ENCODE peak calls at places on chromosome 9, in nine cellular contexts. One of them, this sample, is unnamed.
A peak's percentile ranks its signal among the peaks of the same experiment; 100 is the strongest.

GRCh38 chr9:134734270-134734669 is 92.7 kb downstream of the COL5A1 start:
- DNase-seq in brain microvascular endothelial cell: peak; percentile 21
- DNase-seq in neural crest cell: no peak
- DNase-seq in HFFc6: peak; percentile 27
- DNase-seq in NCI-H1436 treated with DMSO at 0.1 percent for 48 hours: no peak
- DNase-seq in lower leg skin: no peak
- DNase-seq in kidney tubule cell: no peak
- DNase-seq in AG09319: peak; percentile 59
- DNase-seq in EH: peak; percentile 79
- DNase-seq in this sample: peak; percentile 58

GRCh38 chr9:90539266-90539665 is 103.4 kb downstream of the DIRAS2 start:
- DNase-seq in AG09319: no peak
- DNase-seq in HFFc6: no peak
- DNase-seq in NCI-H1436 treated with DMSO at 0.1 percent for 48 hours: no peak
- DNase-seq in brain microvascular endothelial cell: no peak
- DNase-seq in kidney tubule cell: no peak
- DNase-seq in neural crest cell: no peak
- DNase-seq in EH: no peak
- DNase-seq in lower leg skin: no peak
- DNase-seq in this sample: no peak

GRCh38 chr9:130579738-130580463 is 524 bp downstream of the FUBP3 start:
- DNase-seq in HFFc6: no peak
- DNase-seq in neural crest cell: peak; percentile 3
- DNase-seq in AG09319: no peak
- DNase-seq in kidney tubule cell: peak; percentile 7
- DNase-seq in NCI-H1436 treated with DMSO at 0.1 percent for 48 hours: no peak
- DNase-seq in EH: no peak
- DNase-seq in lower leg skin: no peak
- DNase-seq in brain microvascular endothelial cell: no peak
- DNase-seq in this sample: no peak

GRCh38 chr9:136853596-136854112 is 1.5 kb downstream of the MAMDC4 start:
- DNase-seq in EH: no peak
- DNase-seq in NCI-H1436 treated with DMSO at 0.1 percent for 48 hours: no peak
- DNase-seq in brain microvascular endothelial cell: no peak
- DNase-seq in neural crest cell: no peak
- DNase-seq in HFFc6: no peak
- DNase-seq in kidney tubule cell: no peak
- DNase-seq in lower leg skin: no peak
- DNase-seq in AG09319: no peak
- DNase-seq in this sample: no peak

GRCh38 chr9:35518981-35519679 is 29.2 kb downstream of the RUSC2 start:
- DNase-seq in EH: peak; percentile 86
- DNase-seq in lower leg skin: no peak
- DNase-seq in neural crest cell: no peak
- DNase-seq in HFFc6: peak; percentile 22
- DNase-seq in NCI-H1436 treated with DMSO at 0.1 percent for 48 hours: no peak
- DNase-seq in kidney tubule cell: peak; percentile 87
- DNase-seq in AG09319: no peak
- DNase-seq in brain microvascular endothelial cell: peak; percentile 27
- DNase-seq in this sample: peak; percentile 62

GRCh38 chr9:135582541-135582940 is 21.0 kb downstream of the PAEP start:
- DNase-seq in AG09319: no peak
- DNase-seq in brain microvascular endothelial cell: no peak
- DNase-seq in kidney tubule cell: no peak
- DNase-seq in NCI-H1436 treated with DMSO at 0.1 percent for 48 hours: no peak
- DNase-seq in EH: no peak
- DNase-seq in neural crest cell: no peak
- DNase-seq in HFFc6: no peak
- DNase-seq in lower leg skin: peak; percentile 59
- DNase-seq in this sample: no peak

GRCh38 chr9:95023217-95024003 is 294.1 kb downstream of the FANCC start:
- DNase-seq in neural crest cell: no peak
- DNase-seq in lower leg skin: no peak
- DNase-seq in brain microvascular endothelial cell: peak; percentile 88
- DNase-seq in AG09319: no peak
- DNase-seq in HFFc6: peak; percentile 87
- DNase-seq in EH: peak; percentile 94
- DNase-seq in NCI-H1436 treated with DMSO at 0.1 percent for 48 hours: no peak
- DNase-seq in kidney tubule cell: peak; percentile 96
- DNase-seq in this sample: peak; percentile 63

GRCh38 chr9:26131891-26132290 is 453.6 kb upstream of the TUSC1 start:
- DNase-seq in neural crest cell: no peak
- DNase-seq in lower leg skin: no peak
- DNase-seq in kidney tubule cell: peak; percentile 11
- DNase-seq in AG09319: no peak
- DNase-seq in NCI-H1436 treated with DMSO at 0.1 percent for 48 hours: no peak
- DNase-seq in HFFc6: peak; percentile 25
- DNase-seq in EH: peak; percentile 54
- DNase-seq in brain microvascular endothelial cell: peak; percentile 30
- DNase-seq in this sample: peak; percentile 17

GRCh38 chr9:96342553-96343245 is 40.7 kb upstream of the HSD17B3 start:
- DNase-seq in kidney tubule cell: no peak
- DNase-seq in EH: no peak
- DNase-seq in HFFc6: no peak
- DNase-seq in brain microvascular endothelial cell: no peak
- DNase-seq in neural crest cell: no peak
- DNase-seq in AG09319: no peak
- DNase-seq in NCI-H1436 treated with DMSO at 0.1 percent for 48 hours: no peak
- DNase-seq in lower leg skin: peak; percentile 68
- DNase-seq in this sample: no peak

GRCh38 chr9:137711678-137712105 is 92.9 kb downstream of the EHMT1 start:
- DNase-seq in HFFc6: no peak
- DNase-seq in kidney tubule cell: no peak
- DNase-seq in neural crest cell: no peak
- DNase-seq in brain microvascular endothelial cell: no peak
- DNase-seq in lower leg skin: peak; percentile 77
- DNase-seq in NCI-H1436 treated with DMSO at 0.1 percent for 48 hours: no peak
- DNase-seq in EH: no peak
- DNase-seq in AG09319: no peak
- DNase-seq in this sample: no peak

GRCh38 chr9:129038109-129038852 is 1.9 kb downstream of the MIGA2 start:
- DNase-seq in AG09319: no peak
- DNase-seq in EH: no peak
- DNase-seq in kidney tubule cell: no peak
- DNase-seq in neural crest cell: no peak
- DNase-seq in HFFc6: no peak
- DNase-seq in lower leg skin: no peak
- DNase-seq in NCI-H1436 treated with DMSO at 0.1 percent for 48 hours: no peak
- DNase-seq in brain microvascular endothelial cell: no peak
- DNase-seq in this sample: no peak

GRCh38 chr9:93958875-93959682 is 3.9 kb upstream of the BARX1 start:
- DNase-seq in brain microvascular endothelial cell: no peak
- DNase-seq in HFFc6: no peak
- DNase-seq in AG09319: no peak
- DNase-seq in lower leg skin: no peak
- DNase-seq in kidney tubule cell: no peak
- DNase-seq in NCI-H1436 treated with DMSO at 0.1 percent for 48 hours: no peak
- DNase-seq in EH: peak; percentile 32
- DNase-seq in neural crest cell: no peak
- DNase-seq in this sample: no peak

GRCh38 chr9:131608469-131609115 is 63.3 kb downstream of the PRRT1B start:
- DNase-seq in neural crest cell: no peak
- DNase-seq in lower leg skin: no peak
- DNase-seq in kidney tubule cell: peak; percentile 90
- DNase-seq in brain microvascular endothelial cell: peak; percentile 83
- DNase-seq in EH: peak; percentile 94
- DNase-seq in HFFc6: peak; percentile 86
- DNase-seq in NCI-H1436 treated with DMSO at 0.1 percent for 48 hours: no peak
- DNase-seq in AG09319: peak; percentile 44
- DNase-seq in this sample: peak; percentile 75

GRCh38 chr9:112761912-112762651 is 11.5 kb downstream of the SNX30 start:
- DNase-seq in neural crest cell: no peak
- DNase-seq in EH: peak; percentile 35
- DNase-seq in lower leg skin: peak; percentile 49
- DNase-seq in AG09319: no peak
- DNase-seq in NCI-H1436 treated with DMSO at 0.1 percent for 48 hours: no peak
- DNase-seq in kidney tubule cell: no peak
- DNase-seq in HFFc6: peak; percentile 30
- DNase-seq in brain microvascular endothelial cell: no peak
- DNase-seq in this sample: no peak

GRCh38 chr9:72807765-72808445 is 144.9 kb downstream of the ALDH1A1 start:
- DNase-seq in neural crest cell: no peak
- DNase-seq in kidney tubule cell: peak; percentile 10
- DNase-seq in EH: no peak
- DNase-seq in NCI-H1436 treated with DMSO at 0.1 percent for 48 hours: no peak
- DNase-seq in HFFc6: no peak
- DNase-seq in AG09319: no peak
- DNase-seq in brain microvascular endothelial cell: no peak
- DNase-seq in lower leg skin: no peak
- DNase-seq in this sample: no peak

GRCh38 chr9:120780367-120780766 is 12.8 kb downstream of the FBXW2 start:
- DNase-seq in NCI-H1436 treated with DMSO at 0.1 percent for 48 hours: no peak
- DNase-seq in HFFc6: no peak
- DNase-seq in neural crest cell: no peak
- DNase-seq in AG09319: no peak
- DNase-seq in kidney tubule cell: no peak
- DNase-seq in brain microvascular endothelial cell: no peak
- DNase-seq in lower leg skin: no peak
- DNase-seq in EH: no peak
- DNase-seq in this sample: no peak

GRCh38 chr9:91697201-91697600 is 252.8 kb downstream of the ROR2 start:
- DNase-seq in lower leg skin: no peak
- DNase-seq in kidney tubule cell: no peak
- DNase-seq in AG09319: no peak
- DNase-seq in EH: no peak
- DNase-seq in NCI-H1436 treated with DMSO at 0.1 percent for 48 hours: no peak
- DNase-seq in brain microvascular endothelial cell: no peak
- DNase-seq in neural crest cell: no peak
- DNase-seq in HFFc6: no peak
- DNase-seq in this sample: no peak

GRCh38 chr9:89639367-89639795 is 34.6 kb downstream of the GADD45G start:
- DNase-seq in HFFc6: no peak
- DNase-seq in AG09319: no peak
- DNase-seq in kidney tubule cell: no peak
- DNase-seq in neural crest cell: no peak
- DNase-seq in EH: no peak
- DNase-seq in brain microvascular endothelial cell: no peak
- DNase-seq in NCI-H1436 treated with DMSO at 0.1 percent for 48 hours: no peak
- DNase-seq in lower leg skin: peak; percentile 90
- DNase-seq in this sample: no peak

GRCh38 chr9:117114768-117115167 is 300.1 kb downstream of the ASTN2 start:
- DNase-seq in AG09319: no peak
- DNase-seq in brain microvascular endothelial cell: no peak
- DNase-seq in neural crest cell: no peak
- DNase-seq in NCI-H1436 treated with DMSO at 0.1 percent for 48 hours: no peak
- DNase-seq in EH: peak; percentile 16
- DNase-seq in HFFc6: no peak
- DNase-seq in kidney tubule cell: no peak
- DNase-seq in lower leg skin: no peak
- DNase-seq in this sample: no peak

GRCh38 chr9:69120380-69121154 is 53.5 kb upstream of the TJP2 start:
- DNase-seq in kidney tubule cell: peak; percentile 95
- DNase-seq in lower leg skin: peak; percentile 93
- DNase-seq in HFFc6: no peak
- DNase-seq in AG09319: no peak
- DNase-seq in neural crest cell: no peak
- DNase-seq in brain microvascular endothelial cell: no peak
- DNase-seq in EH: no peak
- DNase-seq in NCI-H1436 treated with DMSO at 0.1 percent for 48 hours: no peak
- DNase-seq in this sample: no peak

GRCh38 chr9:128072144-128073021 is 4.4 kb downstream of the SLC25A25 start:
- DNase-seq in brain microvascular endothelial cell: peak; percentile 43
- DNase-seq in neural crest cell: no peak
- DNase-seq in kidney tubule cell: peak; percentile 42
- DNase-seq in lower leg skin: peak; percentile 97
- DNase-seq in HFFc6: peak; percentile 65
- DNase-seq in NCI-H1436 treated with DMSO at 0.1 percent for 48 hours: peak; percentile 25
- DNase-seq in EH: peak; percentile 95
- DNase-seq in AG09319: peak; percentile 54
- DNase-seq in this sample: peak; percentile 65

GRCh38 chr9:136614372-136614922 is 48.3 kb upstream of the EGFL7 start:
- DNase-seq in lower leg skin: no peak
- DNase-seq in NCI-H1436 treated with DMSO at 0.1 percent for 48 hours: no peak
- DNase-seq in AG09319: peak; percentile 32
- DNase-seq in neural crest cell: no peak
- DNase-seq in EH: peak; percentile 89
- DNase-seq in HFFc6: peak; percentile 47
- DNase-seq in brain microvascular endothelial cell: peak; percentile 52
- DNase-seq in kidney tubule cell: no peak
- DNase-seq in this sample: peak; percentile 97

GRCh38 chr9:15936316-15936869 is 383.6 kb downstream of the CCDC171 start:
- DNase-seq in AG09319: peak; percentile 14
- DNase-seq in lower leg skin: no peak
- DNase-seq in kidney tubule cell: no peak
- DNase-seq in EH: peak; percentile 88
- DNase-seq in neural crest cell: no peak
- DNase-seq in HFFc6: peak; percentile 7
- DNase-seq in brain microvascular endothelial cell: peak; percentile 47
- DNase-seq in NCI-H1436 treated with DMSO at 0.1 percent for 48 hours: peak; percentile 8
- DNase-seq in this sample: peak; percentile 12

GRCh38 chr9:78958887-78959286 is 612.9 kb upstream of the TLE4 start:
- DNase-seq in AG09319: no peak
- DNase-seq in brain microvascular endothelial cell: no peak
- DNase-seq in neural crest cell: no peak
- DNase-seq in lower leg skin: no peak
- DNase-seq in EH: no peak
- DNase-seq in kidney tubule cell: peak; percentile 6
- DNase-seq in NCI-H1436 treated with DMSO at 0.1 percent for 48 hours: no peak
- DNase-seq in HFFc6: no peak
- DNase-seq in this sample: peak; percentile 38

GRCh38 chr9:38619556-38620447 is 594 bp downstream of the ANKRD18A start:
- DNase-seq in kidney tubule cell: peak; percentile 44
- DNase-seq in AG09319: no peak
- DNase-seq in NCI-H1436 treated with DMSO at 0.1 percent for 48 hours: no peak
- DNase-seq in HFFc6: no peak
- DNase-seq in EH: no peak
- DNase-seq in lower leg skin: no peak
- DNase-seq in neural crest cell: peak; percentile 8
- DNase-seq in brain microvascular endothelial cell: no peak
- DNase-seq in this sample: no peak

GRCh38 chr9:32251539-32251938 is 132.9 kb upstream of the ACO1 start:
- DNase-seq in EH: peak; percentile 20
- DNase-seq in lower leg skin: no peak
- DNase-seq in HFFc6: peak; percentile 44
- DNase-seq in NCI-H1436 treated with DMSO at 0.1 percent for 48 hours: peak; percentile 28
- DNase-seq in kidney tubule cell: peak; percentile 47
- DNase-seq in AG09319: no peak
- DNase-seq in neural crest cell: peak; percentile 53
- DNase-seq in brain microvascular endothelial cell: peak; percentile 49
- DNase-seq in this sample: peak; percentile 75

GRCh38 chr9:131950487-131950886 is 129.2 kb downstream of the MED27 start:
- DNase-seq in brain microvascular endothelial cell: no peak
- DNase-seq in lower leg skin: no peak
- DNase-seq in HFFc6: no peak
- DNase-seq in EH: no peak
- DNase-seq in AG09319: no peak
- DNase-seq in NCI-H1436 treated with DMSO at 0.1 percent for 48 hours: no peak
- DNase-seq in kidney tubule cell: no peak
- DNase-seq in neural crest cell: no peak
- DNase-seq in this sample: no peak

GRCh38 chr9:130938652-130939404 is at the start of gene FIBCD1:
- DNase-seq in lower leg skin: no peak
- DNase-seq in AG09319: no peak
- DNase-seq in kidney tubule cell: peak; percentile 52
- DNase-seq in NCI-H1436 treated with DMSO at 0.1 percent for 48 hours: no peak
- DNase-seq in neural crest cell: no peak
- DNase-seq in EH: peak; percentile 45
- DNase-seq in HFFc6: no peak
- DNase-seq in brain microvascular endothelial cell: no peak
- DNase-seq in this sample: no peak

GRCh38 chr9:117448066-117448465 is 33.2 kb upstream of the ASTN2 start:
- DNase-seq in lower leg skin: no peak
- DNase-seq in neural crest cell: no peak
- DNase-seq in AG09319: no peak
- DNase-seq in brain microvascular endothelial cell: no peak
- DNase-seq in HFFc6: no peak
- DNase-seq in EH: peak; percentile 2
- DNase-seq in kidney tubule cell: peak; percentile 1
- DNase-seq in NCI-H1436 treated with DMSO at 0.1 percent for 48 hours: no peak
- DNase-seq in this sample: no peak

GRCh38 chr9:122347348-122348287 is 23.2 kb upstream of the PTGS1 start:
- DNase-seq in AG09319: no peak
- DNase-seq in lower leg skin: no peak
- DNase-seq in neural crest cell: no peak
- DNase-seq in NCI-H1436 treated with DMSO at 0.1 percent for 48 hours: no peak
- DNase-seq in HFFc6: peak; percentile 7
- DNase-seq in EH: peak; percentile 45
- DNase-seq in brain microvascular endothelial cell: no peak
- DNase-seq in kidney tubule cell: peak; percentile 33
- DNase-seq in this sample: no peak

GRCh38 chr9:134590240-134591081 is 51.1 kb upstream of the COL5A1 start:
- DNase-seq in AG09319: no peak
- DNase-seq in neural crest cell: no peak
- DNase-seq in EH: peak; percentile 23
- DNase-seq in HFFc6: no peak
- DNase-seq in NCI-H1436 treated with DMSO at 0.1 percent for 48 hours: no peak
- DNase-seq in kidney tubule cell: no peak
- DNase-seq in lower leg skin: peak; percentile 80
- DNase-seq in brain microvascular endothelial cell: no peak
- DNase-seq in this sample: no peak

This sample was measured in A172.